ENCODE peak calls at places on chromosomes 3 and 15, in eight cellular contexts. X is psoas muscle; U is CD8-positive, alpha-beta T cell; Y is MCF 10A; G is right atrium auricular region; L is upper lobe of left lung; J is neural crest cell; N is progenitor cell of endocrine pancreas. B is an unnamed sample.

GRCh38 chr15:74907277-74907870 is 723 bp upstream of the FAM219B start:
- DNase-seq in X (no peak), U (no peak), Y (no peak), G (peak; percentile 63), L (no peak), J (no peak), N (no peak), B (no peak)

GRCh38 chr3:134618473-134618860 is 32.4 kb downstream of the KY start:
- DNase-seq in X (no peak), U (no peak), Y (no peak), G (peak; percentile 13), L (no peak), J (no peak), N (no peak), B (no peak)

GRCh38 chr3:152969557-152970300 is 134.8 kb downstream of the P2RY1 start:
- DNase-seq in X (no peak), U (no peak), Y (no peak), G (no peak), L (no peak), J (no peak), N (no peak), B (peak; percentile 55)

GRCh38 chr3:12993022-12993622 is 80.1 kb downstream of the IQSEC1 start:
- DNase-seq in X (no peak), U (no peak), Y (no peak), G (no peak), L (peak; percentile 83), J (no peak), N (peak; percentile 42), B (no peak)

GRCh38 chr3:9101286-9101685 is 138.0 kb upstream of the RAD18 start:
- DNase-seq in X (no peak), U (no peak), Y (no peak), G (no peak), L (peak; percentile 63), J (no peak), N (no peak), B (no peak)

GRCh38 chr15:56051700-56052099 is 58.3 kb upstream of the NEDD4 start:
- DNase-seq in X (no peak), U (no peak), Y (no peak), G (no peak), L (no peak), J (no peak), N (no peak), B (no peak)

GRCh38 chr15:42264790-42265189 is 8.2 kb upstream of the GANC start:
- DNase-seq in X (no peak), U (no peak), Y (no peak), G (no peak), L (no peak), J (no peak), N (no peak), B (no peak)

GRCh38 chr3:47512416-47513124 is 942 bp downstream of the ELP6 start:
- DNase-seq in X (peak; percentile 26), U (peak; percentile 15), Y (peak; percentile 26), G (no peak), L (peak; percentile 45), J (peak; percentile 12), N (no peak), B (no peak)

GRCh38 chr15:42012937-42013482 is 7.8 kb downstream of the PLA2G4E start:
- DNase-seq in X (no peak), U (no peak), Y (no peak), G (no peak), L (peak; percentile 13), J (no peak), N (no peak), B (no peak)

GRCh38 chr15:78685925-78686324 is 44.9 kb upstream of the CHRNB4 start:
- DNase-seq in X (no peak), U (no peak), Y (no peak), G (no peak), L (no peak), J (no peak), N (no peak), B (no peak)

GRCh38 chr15:51536965-51537574 is 85.5 kb downstream of the DMXL2 start:
- DNase-seq in X (no peak), U (no peak), Y (peak; percentile 30), G (no peak), L (no peak), J (no peak), N (no peak), B (peak; percentile 23)

GRCh38 chr3:115989927-115990326 is 366.6 kb downstream of the GAP43 start:
- DNase-seq in X (no peak), U (no peak), Y (no peak), G (no peak), L (no peak), J (no peak), N (no peak), B (no peak)

GRCh38 chr3:159856496-159857098 is 132.0 kb upstream of the IL12A start:
- DNase-seq in X (no peak), U (no peak), Y (no peak), G (no peak), L (peak; percentile 42), J (no peak), N (no peak), B (no peak)

GRCh38 chr15:67945951-67946700 is 106.3 kb upstream of the RNU6-1 start:
- DNase-seq in X (no peak), U (no peak), Y (peak; percentile 87), G (no peak), L (no peak), J (peak; percentile 55), N (no peak), B (peak; percentile 55)

GRCh38 chr3:178434206-178434805 is 101.9 kb upstream of the KCNMB2 start:
- DNase-seq in X (no peak), U (no peak), Y (peak; percentile 19), G (no peak), L (no peak), J (no peak), N (no peak), B (no peak)
- TF ChIP-seq CTCF in X (peak; percentile 3), U (no peak), Y (peak; percentile 9), G (peak; percentile 14), L (no peak), J (peak; percentile 48), N (peak; percentile 7), B (no peak)

GRCh38 chr15:40941528-40942336 is 11.5 kb upstream of the CHAC1 start:
- DNase-seq in X (peak; percentile 83), U (peak; percentile 61), Y (peak; percentile 75), G (no peak), L (peak; percentile 96), J (peak; percentile 70), N (peak; percentile 69), B (peak; percentile 80)
- TF ChIP-seq CTCF in X (peak; percentile 80), U (peak; percentile 40), Y (peak; percentile 73), G (peak; percentile 80), L (peak; percentile 94), J (peak; percentile 75), N (peak; percentile 72), B (peak; percentile 99)

GRCh38 chr3:94210256-94210655 is 147.4 kb downstream of the NSUN3 start:
- DNase-seq in X (no peak), U (no peak), Y (no peak), G (no peak), L (no peak), J (no peak), N (no peak), B (no peak)

DNA sequence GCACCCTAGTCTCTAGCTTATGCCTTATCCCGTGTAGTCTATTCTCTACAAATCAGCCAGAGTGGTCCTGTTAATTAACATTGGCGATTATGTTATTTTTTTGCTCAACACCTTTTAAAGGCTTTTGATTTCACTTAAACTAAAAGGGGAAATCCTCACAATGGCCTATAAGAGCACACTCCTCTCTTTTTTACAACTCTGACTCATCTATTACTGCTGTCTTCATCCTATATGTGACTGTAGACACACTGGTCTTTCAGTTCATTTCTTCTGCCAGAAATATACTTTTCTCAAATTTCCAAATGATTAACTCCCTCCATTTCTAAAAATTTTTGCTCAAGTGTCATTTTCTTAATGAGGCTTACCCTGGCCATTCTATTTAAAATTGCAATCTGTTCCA is 143.4 kb downstream of the NSUN3 start:
- DNase-seq in X (no peak), U (no peak), Y (no peak), G (no peak), L (no peak), J (no peak), N (no peak), B (no peak)
- TF ChIP-seq CTCF in X (no peak), U (no peak), Y (no peak), G (no peak), L (no peak), J (no peak), N (no peak), B (no peak)

DNA sequence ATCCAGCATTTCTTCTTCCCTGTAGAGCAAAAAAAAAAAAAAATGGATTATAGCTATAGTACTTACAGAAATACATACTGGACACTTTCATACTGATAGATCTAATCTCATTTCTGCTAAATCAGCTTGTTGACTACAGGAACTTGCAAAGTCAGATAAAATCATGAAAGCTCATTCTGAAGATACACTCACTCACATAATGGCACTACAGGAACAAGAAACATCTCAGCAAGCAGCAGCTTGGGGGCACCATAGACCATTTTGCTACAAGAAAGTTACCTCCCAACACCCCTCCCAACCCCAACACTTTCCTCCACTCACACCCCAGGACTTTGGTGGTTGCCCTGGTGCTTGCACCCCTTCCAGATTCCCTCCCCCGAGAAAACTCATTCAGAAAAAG is 4.6 kb downstream of the MYH15 start:
- DNase-seq in X (no peak), U (no peak), Y (no peak), G (no peak), L (no peak), J (no peak), N (no peak), B (no peak)
- TF ChIP-seq CTCF in X (no peak), U (no peak), Y (no peak), G (no peak), L (no peak), J (no peak), N (no peak), B (no peak)

GRCh38 chr3:27324695-27325094 is 44.5 kb downstream of the NEK10 start:
- DNase-seq in X (no peak), U (no peak), Y (peak; percentile 26), G (no peak), L (no peak), J (no peak), N (no peak), B (no peak)

GRCh38 chr3:27326211-27326948 is 42.8 kb downstream of the NEK10 start:
- DNase-seq in X (no peak), U (no peak), Y (peak; percentile 76), G (no peak), L (no peak), J (no peak), N (no peak), B (no peak)

GRCh38 chr3:27323087-27323570 is 46.1 kb downstream of the NEK10 start:
- DNase-seq in X (no peak), U (no peak), Y (peak; percentile 23), G (no peak), L (no peak), J (no peak), N (no peak), B (no peak)

GRCh38 chr3:27326949-27327582 is 42.1 kb downstream of the NEK10 start:
- DNase-seq in X (no peak), U (no peak), Y (no peak), G (no peak), L (no peak), J (no peak), N (no peak), B (no peak)

DNA sequence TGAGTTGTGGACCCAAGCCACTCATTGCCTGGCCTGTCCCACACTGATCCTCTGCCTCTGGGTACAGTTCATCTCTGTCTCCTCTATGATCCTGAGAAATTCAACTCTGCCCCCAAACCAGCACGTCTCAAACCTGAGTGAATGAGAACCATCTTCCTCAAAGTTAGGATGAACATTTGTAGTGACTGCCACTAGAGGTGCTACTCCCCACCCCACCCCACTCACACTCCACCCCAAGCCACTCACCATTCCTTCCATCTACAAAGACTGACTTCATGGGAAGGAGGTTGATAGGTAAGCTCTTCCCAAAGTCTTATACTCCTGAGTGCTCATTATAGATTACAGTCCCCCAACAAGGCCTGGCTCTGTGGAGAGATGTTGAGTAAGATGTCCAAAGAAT is 43.8 kb downstream of the NEK10 start:
- DNase-seq in X (no peak), U (no peak), Y (no peak), G (no peak), L (no peak), J (no peak), N (no peak), B (no peak)
- TF ChIP-seq CTCF in X (no peak), U (no peak), Y (no peak), G (no peak), L (no peak), J (no peak), N (no peak), B (no peak)